ENCODE peak calls at places on chromosomes 2 and 18, in seven cellular contexts. One of them, this sample, is unnamed.

GRCh38 chr2:66574701-66575624 is 140.0 kb downstream of the MEIS1 start:
- DNase-seq in activated T-cell treated with anti-CD3 and anti-CD28 coated beads for 48 hours: no peak
- DNase-seq in fibroblast of the conjunctiva: peak; percentile 48
- DNase-seq in glutamatergic neuron: peak; percentile 66
- DNase-seq in NCI-H1092: peak; percentile 30
- DNase-seq in NCI-H1417 treated with DMSO at 0.1 percent for 48 hours: peak; percentile 72
- DNase-seq in activated CD8-positive, alpha-beta memory T cell treated with anti-CD3 and anti-CD28 coated beads for 48 hours: no peak
- DNase-seq in this sample: peak; percentile 66

GRCh38 chr2:68565858-68566257 is 77.5 kb upstream of the PROKR1 start:
- DNase-seq in fibroblast of the conjunctiva: no peak
- DNase-seq in glutamatergic neuron: no peak
- DNase-seq in activated CD8-positive, alpha-beta memory T cell treated with anti-CD3 and anti-CD28 coated beads for 48 hours: no peak
- DNase-seq in activated T-cell treated with anti-CD3 and anti-CD28 coated beads for 48 hours: no peak
- DNase-seq in NCI-H1092: no peak
- DNase-seq in NCI-H1417 treated with DMSO at 0.1 percent for 48 hours: no peak
- DNase-seq in this sample: no peak

GRCh38 chr2:71609441-71609840 is 156.1 kb downstream of the DYSF start:
- DNase-seq in glutamatergic neuron: no peak
- DNase-seq in NCI-H1092: no peak
- DNase-seq in fibroblast of the conjunctiva: no peak
- DNase-seq in activated CD8-positive, alpha-beta memory T cell treated with anti-CD3 and anti-CD28 coated beads for 48 hours: no peak
- DNase-seq in NCI-H1417 treated with DMSO at 0.1 percent for 48 hours: no peak
- DNase-seq in activated T-cell treated with anti-CD3 and anti-CD28 coated beads for 48 hours: no peak
- DNase-seq in this sample: peak; percentile 31

GRCh38 chr2:179393481-179393880 is 128.8 kb upstream of the SESTD1 start:
- DNase-seq in activated T-cell treated with anti-CD3 and anti-CD28 coated beads for 48 hours: no peak
- DNase-seq in glutamatergic neuron: no peak
- DNase-seq in activated CD8-positive, alpha-beta memory T cell treated with anti-CD3 and anti-CD28 coated beads for 48 hours: no peak
- DNase-seq in NCI-H1092: no peak
- DNase-seq in fibroblast of the conjunctiva: no peak
- DNase-seq in NCI-H1417 treated with DMSO at 0.1 percent for 48 hours: no peak
- DNase-seq in this sample: no peak

GRCh38 chr2:222688912-222689311 is 17.5 kb downstream of the MOGAT1 start:
- DNase-seq in NCI-H1417 treated with DMSO at 0.1 percent for 48 hours: no peak
- DNase-seq in activated CD8-positive, alpha-beta memory T cell treated with anti-CD3 and anti-CD28 coated beads for 48 hours: no peak
- DNase-seq in fibroblast of the conjunctiva: peak; percentile 5
- DNase-seq in NCI-H1092: no peak
- DNase-seq in activated T-cell treated with anti-CD3 and anti-CD28 coated beads for 48 hours: no peak
- DNase-seq in glutamatergic neuron: no peak
- DNase-seq in this sample: no peak

GRCh38 chr2:241816431-241817121 is 7.6 kb downstream of the NEU4 start:
- DNase-seq in glutamatergic neuron: no peak
- DNase-seq in NCI-H1417 treated with DMSO at 0.1 percent for 48 hours: no peak
- DNase-seq in fibroblast of the conjunctiva: no peak
- DNase-seq in activated CD8-positive, alpha-beta memory T cell treated with anti-CD3 and anti-CD28 coated beads for 48 hours: no peak
- DNase-seq in NCI-H1092: no peak
- DNase-seq in activated T-cell treated with anti-CD3 and anti-CD28 coated beads for 48 hours: no peak
- DNase-seq in this sample: no peak

GRCh38 chr2:17533546-17533945 is 7.0 kb upstream of the VSNL1 start:
- DNase-seq in activated CD8-positive, alpha-beta memory T cell treated with anti-CD3 and anti-CD28 coated beads for 48 hours: no peak
- DNase-seq in fibroblast of the conjunctiva: no peak
- DNase-seq in NCI-H1092: no peak
- DNase-seq in NCI-H1417 treated with DMSO at 0.1 percent for 48 hours: no peak
- DNase-seq in activated T-cell treated with anti-CD3 and anti-CD28 coated beads for 48 hours: no peak
- DNase-seq in glutamatergic neuron: no peak
- DNase-seq in this sample: no peak

GRCh38 chr2:53820711-53821110 is 33.9 kb downstream of the ERLEC1 start:
- DNase-seq in NCI-H1417 treated with DMSO at 0.1 percent for 48 hours: no peak
- DNase-seq in fibroblast of the conjunctiva: no peak
- DNase-seq in NCI-H1092: no peak
- DNase-seq in glutamatergic neuron: no peak
- DNase-seq in activated CD8-positive, alpha-beta memory T cell treated with anti-CD3 and anti-CD28 coated beads for 48 hours: no peak
- DNase-seq in activated T-cell treated with anti-CD3 and anti-CD28 coated beads for 48 hours: no peak
- DNase-seq in this sample: no peak

GRCh38 chr2:157722580-157723234 is 94.0 kb upstream of the ACVR1C start:
- DNase-seq in activated T-cell treated with anti-CD3 and anti-CD28 coated beads for 48 hours: no peak
- DNase-seq in NCI-H1417 treated with DMSO at 0.1 percent for 48 hours: no peak
- DNase-seq in glutamatergic neuron: no peak
- DNase-seq in activated CD8-positive, alpha-beta memory T cell treated with anti-CD3 and anti-CD28 coated beads for 48 hours: no peak
- DNase-seq in fibroblast of the conjunctiva: no peak
- DNase-seq in NCI-H1092: no peak
- DNase-seq in this sample: no peak

GRCh38 chr18:80218341-80219227 is 28.7 kb downstream of the PARD6G start:
- DNase-seq in NCI-H1417 treated with DMSO at 0.1 percent for 48 hours: no peak
- DNase-seq in NCI-H1092: no peak
- DNase-seq in fibroblast of the conjunctiva: no peak
- DNase-seq in activated CD8-positive, alpha-beta memory T cell treated with anti-CD3 and anti-CD28 coated beads for 48 hours: no peak
- DNase-seq in activated T-cell treated with anti-CD3 and anti-CD28 coated beads for 48 hours: no peak
- DNase-seq in glutamatergic neuron: no peak
- DNase-seq in this sample: no peak

GRCh38 chr2:130183500-130184373 is 1.7 kb downstream of the MZT2B start:
- DNase-seq in glutamatergic neuron: peak; percentile 81
- DNase-seq in activated CD8-positive, alpha-beta memory T cell treated with anti-CD3 and anti-CD28 coated beads for 48 hours: no peak
- DNase-seq in activated T-cell treated with anti-CD3 and anti-CD28 coated beads for 48 hours: no peak
- DNase-seq in NCI-H1092: no peak
- DNase-seq in NCI-H1417 treated with DMSO at 0.1 percent for 48 hours: no peak
- DNase-seq in fibroblast of the conjunctiva: peak; percentile 10
- DNase-seq in this sample: no peak

GRCh38 chr2:42493468-42493884 is 306 bp downstream of the KCNG3 start:
- DNase-seq in NCI-H1417 treated with DMSO at 0.1 percent for 48 hours: no peak
- DNase-seq in activated CD8-positive, alpha-beta memory T cell treated with anti-CD3 and anti-CD28 coated beads for 48 hours: peak; percentile 4
- DNase-seq in activated T-cell treated with anti-CD3 and anti-CD28 coated beads for 48 hours: no peak
- DNase-seq in fibroblast of the conjunctiva: no peak
- DNase-seq in NCI-H1092: peak; percentile 41
- DNase-seq in glutamatergic neuron: no peak
- DNase-seq in this sample: no peak

GRCh38 chr2:109208951-109209335 is 79.9 kb downstream of the SH3RF3 start:
- DNase-seq in NCI-H1092: no peak
- DNase-seq in fibroblast of the conjunctiva: no peak
- DNase-seq in activated T-cell treated with anti-CD3 and anti-CD28 coated beads for 48 hours: no peak
- DNase-seq in NCI-H1417 treated with DMSO at 0.1 percent for 48 hours: no peak
- DNase-seq in glutamatergic neuron: no peak
- DNase-seq in activated CD8-positive, alpha-beta memory T cell treated with anti-CD3 and anti-CD28 coated beads for 48 hours: no peak
- DNase-seq in this sample: no peak

GRCh38 chr2:38163006-38163405 is 87.1 kb upstream of the CYP1B1 start:
- DNase-seq in NCI-H1092: no peak
- DNase-seq in glutamatergic neuron: no peak
- DNase-seq in fibroblast of the conjunctiva: no peak
- DNase-seq in activated T-cell treated with anti-CD3 and anti-CD28 coated beads for 48 hours: no peak
- DNase-seq in NCI-H1417 treated with DMSO at 0.1 percent for 48 hours: no peak
- DNase-seq in activated CD8-positive, alpha-beta memory T cell treated with anti-CD3 and anti-CD28 coated beads for 48 hours: no peak
- DNase-seq in this sample: no peak

GRCh38 chr2:63614448-63614968 is 25.7 kb downstream of the MDH1 start:
- DNase-seq in activated T-cell treated with anti-CD3 and anti-CD28 coated beads for 48 hours: no peak
- DNase-seq in glutamatergic neuron: no peak
- DNase-seq in NCI-H1092: no peak
- DNase-seq in fibroblast of the conjunctiva: no peak
- DNase-seq in NCI-H1417 treated with DMSO at 0.1 percent for 48 hours: no peak
- DNase-seq in activated CD8-positive, alpha-beta memory T cell treated with anti-CD3 and anti-CD28 coated beads for 48 hours: no peak
- DNase-seq in this sample: no peak

GRCh38 chr2:32250290-32250689 is 14.4 kb downstream of the NLRC4 start:
- DNase-seq in glutamatergic neuron: no peak
- DNase-seq in NCI-H1417 treated with DMSO at 0.1 percent for 48 hours: no peak
- DNase-seq in activated T-cell treated with anti-CD3 and anti-CD28 coated beads for 48 hours: no peak
- DNase-seq in fibroblast of the conjunctiva: no peak
- DNase-seq in activated CD8-positive, alpha-beta memory T cell treated with anti-CD3 and anti-CD28 coated beads for 48 hours: no peak
- DNase-seq in NCI-H1092: no peak
- DNase-seq in this sample: no peak

GRCh38 chr2:39723946-39724827 is 54.9 kb downstream of the THUMPD2 start:
- DNase-seq in fibroblast of the conjunctiva: no peak
- DNase-seq in glutamatergic neuron: no peak
- DNase-seq in activated CD8-positive, alpha-beta memory T cell treated with anti-CD3 and anti-CD28 coated beads for 48 hours: no peak
- DNase-seq in NCI-H1417 treated with DMSO at 0.1 percent for 48 hours: no peak
- DNase-seq in NCI-H1092: no peak
- DNase-seq in activated T-cell treated with anti-CD3 and anti-CD28 coated beads for 48 hours: no peak
- DNase-seq in this sample: no peak

GRCh38 chr2:23148342-23148741 is 236.6 kb upstream of the KLHL29 start:
- DNase-seq in activated T-cell treated with anti-CD3 and anti-CD28 coated beads for 48 hours: no peak
- DNase-seq in NCI-H1417 treated with DMSO at 0.1 percent for 48 hours: no peak
- DNase-seq in activated CD8-positive, alpha-beta memory T cell treated with anti-CD3 and anti-CD28 coated beads for 48 hours: no peak
- DNase-seq in NCI-H1092: no peak
- DNase-seq in fibroblast of the conjunctiva: no peak
- DNase-seq in glutamatergic neuron: no peak
- DNase-seq in this sample: no peak